ENCODE peak calls at places on chromosomes 1 and 21, in seven cellular contexts. Z, S, I, B, T, K and J are unnamed samples. For H3K4me1, the result is how much of the 10 kb centered on the place peaks cover.

GRCh38 chr1:43835141-43836021 is 98.2 kb upstream of the ARTN start:
- DNase-seq in Z (no peak), S (no peak), I (no peak), B (no peak), T (no peak), K (peak), J (no peak)

GRCh38 chr1:151710187-151710586 is 6.4 kb downstream of the CELF3 start:
- DNase-seq in Z (no peak), S (no peak), I (no peak), B (peak), T (no peak), K (no peak), J (no peak)

GRCh38 chr1:18944810-18945209 is 11.7 kb downstream of the IFFO2 start:
- DNase-seq in Z (no peak), S (no peak), I (no peak), B (no peak), T (no peak), K (no peak), J (no peak)

GRCh38 chr1:91885331-91885715 is 628 bp downstream of the TGFBR3 start:
- DNase-seq in Z (peak), S (peak), I (no peak), B (peak), T (no peak), K (peak), J (no peak)

GRCh38 chr1:245704765-245705164 is 550.0 kb downstream of the KIF26B start:
- DNase-seq in Z (no peak), S (no peak), I (no peak), B (no peak), T (no peak), K (no peak), J (no peak)

GRCh38 chr1:115114308-115114707 is 25.0 kb upstream of the TSPAN2 start:
- DNase-seq in Z (peak), S (no peak), I (no peak), B (no peak), T (no peak), K (no peak), J (no peak)

GRCh38 chr1:231240883-231241735 is at the start of gene GNPAT:
- DNase-seq in Z (peak), S (peak), I (peak), B (peak), T (peak), K (peak), J (peak)

GRCh38 chr1:42971848-42972291 is 13.2 kb upstream of the SLC2A1 start:
- DNase-seq in Z (no peak), S (peak), I (no peak), B (no peak), T (no peak), K (no peak), J (no peak)

GRCh38 chr1:109649380-109649987 is 6.4 kb upstream of the GSTM4 start:
- DNase-seq in Z (no peak), S (no peak), I (no peak), B (no peak), T (no peak), K (no peak), J (no peak)

GRCh38 chr21:42287193-42288083 is 27.8 kb downstream of the TFF3 start:
- DNase-seq in Z (no peak), S (peak), I (no peak), B (no peak), T (no peak), K (no peak), J (no peak)

GRCh38 chr1:154459044-154459443 is 43.0 kb upstream of the TDRD10 start:
- DNase-seq in Z (peak), S (no peak), I (no peak), B (no peak), T (no peak), K (no peak), J (no peak)

GRCh38 chr1:38577937-38578443 is 281.6 kb downstream of the RRAGC start:
- DNase-seq in Z (no peak), S (no peak), I (no peak), B (no peak), T (no peak), K (no peak), J (no peak)

GRCh38 chr1:55063562-55063942 is 24.2 kb downstream of the PCSK9 start:
- DNase-seq in Z (peak), S (no peak), I (no peak), B (no peak), T (no peak), K (no peak), J (no peak)

GRCh38 chr21:42193131-42193671 is 25.7 kb upstream of the ABCG1 start:
- DNase-seq in Z (no peak), S (no peak), I (no peak), B (no peak), T (no peak), K (no peak), J (no peak)

GRCh38 chr21:34595457-34595856 is 19.5 kb downstream of the RCAN1 start:
- DNase-seq in Z (no peak), S (no peak), I (no peak), B (peak), T (no peak), K (no peak), J (no peak)

GRCh38 chr1:28782011-28782410 is 30.0 kb upstream of the OPRD1 start:
- DNase-seq in Z (peak), S (no peak), I (no peak), B (no peak), T (no peak), K (no peak), J (no peak)

GRCh38 chr1:153945795-153946621 is 510 bp downstream of the DENND4B start:
- DNase-seq in Z (peak), S (peak), I (peak), B (peak), T (peak), K (peak), J (no peak)

GRCh38 chr1:46137901-46138300 is 5.5 kb upstream of the PIK3R3 start:
- DNase-seq in Z (no peak), S (no peak), I (no peak), B (no peak), T (no peak), K (no peak), J (no peak)

DNA sequence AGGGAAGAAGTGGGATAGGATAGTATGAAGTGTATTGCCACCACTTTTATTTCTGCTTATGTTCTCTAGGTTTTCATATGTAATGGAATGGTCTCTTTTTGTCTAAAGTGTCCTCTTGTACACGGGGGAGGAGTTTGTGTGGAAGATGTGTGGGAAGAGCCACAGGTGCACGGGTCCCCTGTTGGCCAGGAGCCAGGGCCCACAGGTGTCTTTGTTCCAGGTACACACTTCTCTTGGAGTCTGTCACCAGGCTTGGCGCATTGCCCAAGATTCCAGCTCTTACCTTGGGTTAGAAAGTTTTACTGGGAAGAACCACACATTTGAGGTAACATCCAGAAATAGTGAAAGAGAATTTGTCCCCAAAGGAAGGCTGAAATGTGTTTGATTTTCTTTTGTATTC is 10.5 kb downstream of the TENT5C start:
- DNase-seq in Z (no peak), S (peak), I (no peak), B (no peak), T (no peak), K (peak), J (no peak)
- H3K4me1 ChIP-seq in Z (under half), S (under half), I (under half), B (under half), T (under half), K (under half), J (under half)

GRCh38 chr1:31776511-31776910 is 12.4 kb upstream of the ADGRB2 start:
- DNase-seq in Z (no peak), S (no peak), I (no peak), B (no peak), T (no peak), K (no peak), J (no peak)

GRCh38 chr1:31773861-31774260 is 9.7 kb upstream of the ADGRB2 start:
- DNase-seq in Z (no peak), S (no peak), I (no peak), B (no peak), T (no peak), K (no peak), J (no peak)

GRCh38 chr1:31776032-31776431 is 11.9 kb upstream of the ADGRB2 start:
- DNase-seq in Z (no peak), S (no peak), I (no peak), B (no peak), T (no peak), K (no peak), J (no peak)

GRCh38 chr1:31772669-31773248 is 8.6 kb upstream of the ADGRB2 start:
- DNase-seq in Z (no peak), S (no peak), I (no peak), B (no peak), T (no peak), K (no peak), J (no peak)

DNA sequence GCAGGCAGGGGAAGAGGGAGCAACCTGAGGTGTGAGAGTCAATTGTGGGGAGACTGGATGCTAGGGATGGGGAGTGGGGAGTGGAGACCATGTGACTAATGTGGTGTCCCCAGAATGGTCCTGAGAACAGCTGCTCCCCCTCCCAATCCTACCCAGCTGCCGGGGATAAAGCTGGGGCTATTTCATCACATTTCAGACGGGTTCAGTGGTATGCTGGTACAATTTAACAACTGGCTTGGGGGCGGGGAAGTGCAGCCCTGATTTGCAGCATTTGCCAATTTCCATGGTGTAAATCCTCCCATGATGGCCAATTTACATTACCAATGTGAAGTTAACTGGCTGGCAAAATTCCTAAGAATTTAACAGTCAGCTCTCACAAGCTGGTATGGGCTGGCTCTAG is 11.0 kb upstream of the ADGRB2 start:
- DNase-seq in Z (no peak), S (no peak), I (no peak), B (no peak), T (no peak), K (no peak), J (no peak)
- H3K4me1 ChIP-seq in Z (under half), S (under half), I (under half), B (under half), T (under half), K (under half), J (under half)

GRCh38 chr1:108645479-108646184 is 15.3 kb downstream of the HENMT1 start:
- DNase-seq in Z (no peak), S (no peak), I (no peak), B (no peak), T (no peak), K (no peak), J (no peak)

GRCh38 chr1:108646661-108647269 is 14.1 kb downstream of the HENMT1 start:
- DNase-seq in Z (peak), S (peak), I (no peak), B (peak), T (peak), K (peak), J (no peak)

GRCh38 chr1:108646265-108646660 is 14.6 kb downstream of the HENMT1 start:
- DNase-seq in Z (no peak), S (no peak), I (no peak), B (no peak), T (no peak), K (no peak), J (no peak)

GRCh38 chr1:108644984-108645383 is 15.9 kb downstream of the HENMT1 start:
- DNase-seq in Z (no peak), S (peak), I (no peak), B (no peak), T (no peak), K (no peak), J (no peak)

DNA sequence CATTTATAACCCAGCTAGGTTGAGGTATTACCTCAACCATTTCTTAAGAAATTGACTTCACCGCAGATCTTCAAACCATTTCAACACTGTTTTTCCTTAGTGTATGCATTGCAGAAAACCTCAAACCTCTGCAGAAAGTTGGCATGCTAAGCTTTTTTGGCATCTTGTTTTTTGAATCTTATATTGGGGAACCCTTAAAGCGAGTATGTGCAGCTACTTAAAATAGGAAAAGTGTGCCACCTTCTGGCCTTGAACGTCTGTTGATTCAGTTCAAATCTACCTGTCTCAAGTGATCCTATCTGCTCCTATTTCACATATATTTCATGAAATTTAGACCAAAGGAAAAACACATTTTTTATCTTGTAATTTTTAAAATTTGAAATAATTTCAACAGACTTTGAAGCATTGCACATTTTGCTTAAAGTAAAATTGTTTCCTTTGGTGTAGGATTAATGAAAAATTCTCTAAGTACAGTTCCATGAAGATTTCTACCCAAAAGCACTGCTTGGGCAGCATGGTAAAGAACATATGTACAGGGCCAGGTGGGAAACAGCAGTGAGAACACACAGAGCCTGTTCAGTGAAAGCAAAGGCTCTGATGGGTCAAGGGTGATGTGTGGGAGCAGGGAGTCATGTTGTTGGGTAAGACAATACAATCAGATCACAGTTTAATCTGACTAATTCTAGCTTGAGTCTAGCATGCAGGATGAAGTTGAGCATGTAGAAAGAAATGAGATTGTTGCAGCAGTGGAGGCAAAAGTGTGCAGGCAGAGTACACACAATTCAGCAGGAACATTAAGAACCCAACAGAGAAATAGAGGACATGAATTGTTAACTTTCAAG is 17.2 kb downstream of the HENMT1 start:
- DNase-seq in Z (no peak), S (no peak), I (no peak), B (peak), T (no peak), K (peak), J (no peak)
- H3K4me1 ChIP-seq in Z (under half), S (under half), I (under half), B (under half), T (under half), K (under half), J (under half)

GRCh38 chr1:60965280-60965854 is 117.0 kb upstream of the NFIA start:
- DNase-seq in Z (no peak), S (no peak), I (no peak), B (no peak), T (no peak), K (no peak), J (no peak)
- H3K4me1 ChIP-seq in Z (under half), S (under half), I (under half), B (under half), T (under half), K (under half), J (under half)